ENCODE peak calls at places on chromosomes 5 and 9, in eight cellular contexts. W is GM12891, D is NCI-H1436 treated with DMSO at 0.1 percent for 48 hours, H is T-helper 9 cell, X is AG09309, B is iPS-NIHi11, S is mesothelial cell of epicardium, G is M059J. U is an unnamed sample.

GRCh38 chr5:32542216-32543059 is 42.9 kb upstream of the SUB1 start:
- DNase-seq in D (no peak), W (no peak), H (no peak), B (no peak), G (peak; percentile 57), X (no peak), S (no peak), U (no peak)

GRCh38 chr5:125976421-125977060 is 446.7 kb upstream of the GRAMD2B start:
- DNase-seq in X (no peak), G (no peak), D (no peak), B (no peak), S (no peak), W (no peak), H (no peak), U (no peak)

GRCh38 chr5:108259306-108259705 is 122.6 kb downstream of the FBXL17 start:
- DNase-seq in S (no peak), G (peak; percentile 41), D (no peak), X (no peak), W (no peak), H (no peak), B (no peak), U (no peak)

GRCh38 chr9:35619800-35620158 is 1.6 kb upstream of the CD72 start:
- DNase-seq in G (no peak), H (no peak), B (no peak), S (no peak), X (no peak), D (no peak), W (no peak), U (no peak)

GRCh38 chr5:40198736-40199135 is 481.0 kb upstream of the PTGER4 start:
- DNase-seq in G (peak; percentile 55), X (no peak), S (no peak), D (no peak), W (no peak), H (no peak), B (no peak), U (no peak)

GRCh38 chr5:159139787-159140186 is 40.1 kb upstream of the EBF1 start:
- DNase-seq in B (no peak), G (no peak), H (no peak), X (no peak), S (no peak), D (no peak), W (no peak), U (no peak)

GRCh38 chr5:41925555-41925946 is 470 bp downstream of the FBXO4 start:
- DNase-seq in G (peak; percentile 54), S (no peak), D (no peak), W (no peak), H (no peak), X (no peak), B (no peak), U (no peak)

GRCh38 chr5:36360311-36360710 is 58.6 kb upstream of the RANBP3L start:
- DNase-seq in B (no peak), D (no peak), H (no peak), S (no peak), W (no peak), G (peak; percentile 33), X (no peak), U (no peak)

GRCh38 chr5:139482050-139482889 is at the start of gene STING1:
- DNase-seq in B (peak; percentile 37), G (peak; percentile 100), H (peak; percentile 54), D (peak; percentile 45), S (peak; percentile 57), W (no peak), X (peak; percentile 94), U (no peak)

GRCh38 chr9:22088372-22089063 is 79.4 kb upstream of the CDKN2B start:
- DNase-seq in S (no peak), G (peak; percentile 42), H (no peak), D (no peak), B (no peak), X (no peak), W (no peak), U (no peak)

GRCh38 chr9:93267091-93267541 is 83.2 kb downstream of the WNK2 start:
- DNase-seq in H (no peak), S (no peak), W (peak; percentile 11), D (no peak), B (peak; percentile 8), G (no peak), X (no peak), U (no peak)

GRCh38 chr9:73143606-73144328 is 7.9 kb upstream of the ANXA1 start:
- DNase-seq in B (no peak), W (no peak), X (peak; percentile 62), S (no peak), G (peak; percentile 96), D (no peak), H (no peak), U (no peak)

GRCh38 chr5:125555591-125555990 is 809.2 kb upstream of the ZNF608 start:
- DNase-seq in W (no peak), X (no peak), H (no peak), D (no peak), S (no peak), B (no peak), G (no peak), U (no peak)